ENCODE peak calls at places on chromosomes 7 and 10, in ten cellular contexts. One of them, this sample, is unnamed.

GRCh38 chr7:158366346-158366745 is 221.3 kb downstream of the PTPRN2 start:
- DNase-seq in adrenal gland: no peak
- DNase-seq in testis: no peak
- DNase-seq in uterus: no peak
- DNase-seq in hepatocyte: no peak
- DNase-seq in mammary epithelial cell: no peak
- DNase-seq in transverse colon: no peak
- DNase-seq in DND-41: no peak
- DNase-seq in spleen: peak; percentile 33
- DNase-seq in heart left ventricle: no peak
- DNase-seq in this sample: no peak

GRCh38 chr10:36452851-36453250 is 672.5 kb upstream of the ANKRD30A start:
- DNase-seq in adrenal gland: no peak
- DNase-seq in testis: no peak
- DNase-seq in uterus: no peak
- DNase-seq in hepatocyte: no peak
- DNase-seq in mammary epithelial cell: peak; percentile 48
- DNase-seq in transverse colon: no peak
- DNase-seq in DND-41: no peak
- DNase-seq in spleen: no peak
- DNase-seq in heart left ventricle: no peak
- DNase-seq in this sample: no peak

GRCh38 chr7:151813997-151814396 is 62.9 kb downstream of the PRKAG2 start:
- DNase-seq in adrenal gland: no peak
- DNase-seq in testis: no peak
- DNase-seq in uterus: no peak
- DNase-seq in hepatocyte: no peak
- DNase-seq in mammary epithelial cell: no peak
- DNase-seq in transverse colon: no peak
- DNase-seq in DND-41: no peak
- DNase-seq in spleen: no peak
- DNase-seq in heart left ventricle: no peak
- DNase-seq in this sample: no peak

GRCh38 chr7:220151-220841 is 27.9 kb downstream of the FAM20C start:
- DNase-seq in adrenal gland: no peak
- DNase-seq in testis: no peak
- DNase-seq in uterus: no peak
- DNase-seq in hepatocyte: no peak
- DNase-seq in mammary epithelial cell: no peak
- DNase-seq in transverse colon: no peak
- DNase-seq in DND-41: no peak
- DNase-seq in spleen: no peak
- DNase-seq in heart left ventricle: no peak
- DNase-seq in this sample: no peak

GRCh38 chr7:124208173-124208572 is 175.3 kb upstream of the TMEM229A start:
- DNase-seq in adrenal gland: no peak
- DNase-seq in testis: no peak
- DNase-seq in uterus: no peak
- DNase-seq in hepatocyte: no peak
- DNase-seq in mammary epithelial cell: no peak
- DNase-seq in transverse colon: no peak
- DNase-seq in DND-41: no peak
- DNase-seq in spleen: no peak
- DNase-seq in heart left ventricle: no peak
- DNase-seq in this sample: no peak

GRCh38 chr7:94182066-94182465 is 177.9 kb upstream of the BET1 start:
- DNase-seq in adrenal gland: no peak
- DNase-seq in testis: no peak
- DNase-seq in uterus: no peak
- DNase-seq in hepatocyte: peak; percentile 20
- DNase-seq in mammary epithelial cell: peak; percentile 70
- DNase-seq in transverse colon: no peak
- DNase-seq in DND-41: no peak
- DNase-seq in spleen: no peak
- DNase-seq in heart left ventricle: no peak
- DNase-seq in this sample: no peak

GRCh38 chr10:50554381-50554994 is 69.3 kb downstream of the SGMS1 start:
- DNase-seq in adrenal gland: no peak
- DNase-seq in testis: peak; percentile 30
- DNase-seq in uterus: no peak
- DNase-seq in hepatocyte: no peak
- DNase-seq in mammary epithelial cell: no peak
- DNase-seq in transverse colon: no peak
- DNase-seq in DND-41: no peak
- DNase-seq in spleen: no peak
- DNase-seq in heart left ventricle: no peak
- DNase-seq in this sample: no peak

GRCh38 chr7:151883872-151884271 is 7.0 kb upstream of the PRKAG2 start:
- DNase-seq in adrenal gland: no peak
- DNase-seq in testis: no peak
- DNase-seq in uterus: no peak
- DNase-seq in hepatocyte: no peak
- DNase-seq in mammary epithelial cell: no peak
- DNase-seq in transverse colon: no peak
- DNase-seq in DND-41: no peak
- DNase-seq in spleen: peak; percentile 51
- DNase-seq in heart left ventricle: no peak
- DNase-seq in this sample: no peak

GRCh38 chr7:1231214-1232102 is 1.2 kb upstream of the UNCX start:
- DNase-seq in adrenal gland: no peak
- DNase-seq in testis: no peak
- DNase-seq in uterus: no peak
- DNase-seq in hepatocyte: no peak
- DNase-seq in mammary epithelial cell: no peak
- DNase-seq in transverse colon: no peak
- DNase-seq in DND-41: no peak
- DNase-seq in spleen: peak; percentile 51
- DNase-seq in heart left ventricle: peak; percentile 44
- DNase-seq in this sample: no peak

DNA sequence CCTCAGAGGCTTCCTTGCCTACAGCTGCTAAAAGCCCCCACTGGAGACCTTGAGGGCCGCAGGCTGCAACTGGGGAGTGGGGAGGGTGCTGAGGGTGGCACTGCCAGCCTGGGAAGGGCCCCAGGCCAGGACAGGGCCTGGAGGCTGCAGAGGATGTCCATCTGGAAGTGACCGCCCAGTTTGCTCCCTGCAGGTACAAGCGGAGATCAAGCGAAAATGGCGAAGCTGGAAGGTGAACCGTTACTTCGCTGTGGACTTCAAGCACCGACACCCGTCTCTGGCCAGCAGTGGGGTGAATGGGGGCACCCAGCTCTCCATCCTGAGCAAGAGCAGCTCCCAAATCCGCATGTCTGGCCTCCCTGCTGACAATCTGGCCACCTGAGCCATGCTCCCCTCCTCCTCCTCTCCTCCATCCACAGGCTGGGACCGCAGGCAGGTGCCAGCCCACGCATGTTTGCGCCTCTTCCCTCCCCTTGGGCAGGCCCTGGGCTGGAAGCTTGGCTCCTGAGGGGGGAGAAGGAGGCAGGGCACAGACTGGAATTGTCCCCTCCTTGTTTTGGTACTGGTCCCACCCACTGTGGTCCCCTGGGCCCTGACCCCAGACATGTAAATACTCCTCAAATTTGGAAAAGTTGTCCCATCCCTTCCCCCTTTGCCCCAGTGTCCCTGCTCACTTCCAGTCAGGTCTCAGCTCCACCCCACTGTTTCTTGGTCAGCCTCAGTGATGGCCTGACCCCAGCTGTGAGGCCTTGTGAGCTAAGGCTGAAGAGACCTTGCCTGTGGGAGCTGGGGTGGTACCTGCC is 54.4 kb downstream of the ADCYAP1R1 start:
- DNase-seq in adrenal gland: no peak
- DNase-seq in testis: peak; percentile 3
- DNase-seq in uterus: no peak
- DNase-seq in hepatocyte: no peak
- DNase-seq in mammary epithelial cell: no peak
- DNase-seq in transverse colon: no peak
- DNase-seq in DND-41: no peak
- DNase-seq in spleen: no peak
- DNase-seq in heart left ventricle: no peak
- DNase-seq in this sample: no peak
- H3K27ac ChIP-seq in adrenal gland: no peak overlapping the region
- H3K27ac ChIP-seq in testis: no peak overlapping the region
- H3K27ac ChIP-seq in uterus: no peak overlapping the region
- H3K27ac ChIP-seq in hepatocyte: no peak overlapping the region
- H3K27ac ChIP-seq in mammary epithelial cell: no peak overlapping the region
- H3K27ac ChIP-seq in transverse colon: no peak overlapping the region
- H3K27ac ChIP-seq in DND-41: no peak overlapping the region
- H3K27ac ChIP-seq in spleen: no peak overlapping the region
- H3K27ac ChIP-seq in heart left ventricle: no peak overlapping the region
- H3K27ac ChIP-seq in this sample: no peak overlapping the region

GRCh38 chr7:75729851-75730274 is 8.9 kb downstream of the HIP1 start:
- DNase-seq in adrenal gland: no peak
- DNase-seq in testis: no peak
- DNase-seq in uterus: no peak
- DNase-seq in hepatocyte: no peak
- DNase-seq in mammary epithelial cell: no peak
- DNase-seq in transverse colon: no peak
- DNase-seq in DND-41: no peak
- DNase-seq in spleen: no peak
- DNase-seq in heart left ventricle: no peak
- DNase-seq in this sample: no peak

GRCh38 chr7:75735059-75735458 is 3.7 kb downstream of the HIP1 start:
- DNase-seq in adrenal gland: no peak
- DNase-seq in testis: no peak
- DNase-seq in uterus: no peak
- DNase-seq in hepatocyte: no peak
- DNase-seq in mammary epithelial cell: no peak
- DNase-seq in transverse colon: no peak
- DNase-seq in DND-41: no peak
- DNase-seq in spleen: no peak
- DNase-seq in heart left ventricle: no peak
- DNase-seq in this sample: no peak

GRCh38 chr7:75734586-75735047 is 4.1 kb downstream of the HIP1 start:
- DNase-seq in adrenal gland: no peak
- DNase-seq in testis: no peak
- DNase-seq in uterus: no peak
- DNase-seq in hepatocyte: peak; percentile 61
- DNase-seq in mammary epithelial cell: no peak
- DNase-seq in transverse colon: no peak
- DNase-seq in DND-41: no peak
- DNase-seq in spleen: no peak
- DNase-seq in heart left ventricle: no peak
- DNase-seq in this sample: no peak

GRCh38 chr7:75732764-75733630 is 5.7 kb downstream of the HIP1 start:
- DNase-seq in adrenal gland: peak; percentile 50
- DNase-seq in testis: no peak
- DNase-seq in uterus: peak; percentile 27
- DNase-seq in hepatocyte: peak; percentile 32
- DNase-seq in mammary epithelial cell: peak; percentile 84
- DNase-seq in transverse colon: no peak
- DNase-seq in DND-41: no peak
- DNase-seq in spleen: no peak
- DNase-seq in heart left ventricle: no peak
- DNase-seq in this sample: no peak

DNA sequence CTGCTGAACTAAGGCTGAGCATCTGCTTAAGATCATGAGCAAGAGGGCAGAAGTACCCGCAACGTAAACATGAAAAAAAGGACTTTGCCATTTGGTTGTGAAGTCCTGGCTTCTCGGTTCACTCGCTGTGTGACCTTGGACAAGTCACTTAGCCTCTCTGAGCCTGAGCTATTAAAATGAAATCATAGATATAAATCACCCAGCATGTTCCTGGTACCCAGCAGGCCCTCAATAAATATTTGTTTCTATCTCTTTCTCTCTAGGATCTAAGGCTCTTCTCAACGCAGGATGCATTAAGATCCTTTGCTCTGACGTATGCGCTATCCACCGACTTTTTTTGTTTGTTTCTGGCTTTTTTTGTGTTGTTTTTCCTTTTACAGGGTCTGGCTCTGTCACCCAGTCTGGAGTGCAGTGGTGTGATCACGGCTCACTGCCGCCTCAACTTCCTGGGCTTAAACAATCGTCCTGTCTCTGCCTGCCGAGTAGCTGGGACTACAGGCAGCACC is 6.7 kb downstream of the HIP1 start:
- DNase-seq in adrenal gland: no peak
- DNase-seq in testis: no peak
- DNase-seq in uterus: no peak
- DNase-seq in hepatocyte: no peak
- DNase-seq in mammary epithelial cell: no peak
- DNase-seq in transverse colon: no peak
- DNase-seq in DND-41: no peak
- DNase-seq in spleen: no peak
- DNase-seq in heart left ventricle: no peak
- DNase-seq in this sample: no peak
- H3K4me1 ChIP-seq in adrenal gland: peaks cover 3% of the 10 kb centered on the region
- H3K4me1 ChIP-seq in testis: peaks cover 1% of the 10 kb centered on the region
- H3K4me1 ChIP-seq in uterus: no peaks in the 10 kb centered on the region
- H3K4me1 ChIP-seq in hepatocyte: peaks cover 16% of the 10 kb centered on the region
- H3K4me1 ChIP-seq in mammary epithelial cell: peaks cover 33% of the 10 kb centered on the region
- H3K4me1 ChIP-seq in transverse colon: peaks cover 11% of the 10 kb centered on the region
- H3K4me1 ChIP-seq in DND-41: peaks cover 6% of the 10 kb centered on the region
- H3K4me1 ChIP-seq in spleen: peaks cover 22% of the 10 kb centered on the region
- H3K4me1 ChIP-seq in heart left ventricle: peaks cover 4% of the 10 kb centered on the region
- H3K4me1 ChIP-seq in this sample: no peaks in the 10 kb centered on the region

DNA sequence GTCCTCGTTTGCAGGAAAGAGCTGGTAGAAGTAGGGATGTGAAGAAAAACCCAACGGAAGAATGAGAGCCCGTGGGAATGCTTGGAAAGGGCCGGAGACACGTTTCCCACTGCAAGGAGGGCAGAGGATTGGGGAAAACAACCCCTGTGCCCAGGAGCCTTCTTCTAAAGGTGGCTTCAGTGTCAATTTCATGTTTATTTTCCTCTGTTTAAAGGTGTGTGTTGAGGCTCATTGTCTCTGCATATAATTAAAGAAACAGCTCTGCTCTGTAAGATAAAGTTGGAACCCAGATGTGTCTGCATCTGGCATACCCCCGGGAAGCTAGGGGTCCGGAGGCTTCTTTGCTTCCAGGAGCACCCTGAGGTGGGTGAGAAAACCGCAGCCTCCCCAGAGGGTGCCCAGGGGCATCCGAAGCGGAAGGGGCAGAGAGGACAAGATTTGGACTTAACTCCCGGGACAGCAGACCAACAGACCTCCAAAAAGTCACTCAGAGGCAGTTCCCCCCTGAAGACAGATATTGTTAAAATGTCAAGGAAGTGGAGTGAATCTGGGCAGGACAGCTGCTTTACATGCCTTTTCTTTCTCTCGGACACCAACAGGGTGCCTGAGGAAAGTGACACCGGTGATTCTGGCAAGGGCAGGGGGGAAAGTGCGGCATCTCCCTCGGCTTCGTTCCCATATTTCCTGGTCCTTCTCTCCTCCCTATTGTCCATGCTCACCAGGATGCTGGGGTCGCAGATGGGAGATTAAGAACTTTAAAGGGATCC is 8.6 kb upstream of the GATA3 start:
- DNase-seq in adrenal gland: no peak
- DNase-seq in testis: no peak
- DNase-seq in uterus: no peak
- DNase-seq in hepatocyte: no peak
- DNase-seq in mammary epithelial cell: no peak
- DNase-seq in transverse colon: no peak
- DNase-seq in DND-41: no peak
- DNase-seq in spleen: no peak
- DNase-seq in heart left ventricle: no peak
- DNase-seq in this sample: no peak
- H3K4me3 ChIP-seq in adrenal gland: no peak overlapping the region
- H3K4me3 ChIP-seq in testis: no peak overlapping the region
- H3K4me3 ChIP-seq in uterus: no peak overlapping the region
- H3K4me3 ChIP-seq in hepatocyte: peak overlapping the region; percentile 6
- H3K4me3 ChIP-seq in mammary epithelial cell: peak overlapping the region; percentile 54
- H3K4me3 ChIP-seq in transverse colon: no peak overlapping the region
- H3K4me3 ChIP-seq in DND-41: peak overlapping the region; percentile 10
- H3K4me3 ChIP-seq in spleen: no peak overlapping the region
- H3K4me3 ChIP-seq in heart left ventricle: no peak overlapping the region
- H3K4me3 ChIP-seq in this sample: no peak overlapping the region

GRCh38 chr7:2981103-2981480 is 62.6 kb downstream of the CARD11 start:
- DNase-seq in adrenal gland: no peak
- DNase-seq in testis: no peak
- DNase-seq in uterus: no peak
- DNase-seq in hepatocyte: no peak
- DNase-seq in mammary epithelial cell: no peak
- DNase-seq in transverse colon: no peak
- DNase-seq in DND-41: no peak
- DNase-seq in spleen: no peak
- DNase-seq in heart left ventricle: no peak
- DNase-seq in this sample: no peak
- H3K27ac ChIP-seq in adrenal gland: no peak overlapping the region
- H3K27ac ChIP-seq in testis: no peak overlapping the region
- H3K27ac ChIP-seq in uterus: no peak overlapping the region
- H3K27ac ChIP-seq in hepatocyte: no peak overlapping the region
- H3K27ac ChIP-seq in mammary epithelial cell: no peak overlapping the region
- H3K27ac ChIP-seq in transverse colon: no peak overlapping the region
- H3K27ac ChIP-seq in DND-41: no peak overlapping the region
- H3K27ac ChIP-seq in spleen: peak overlapping the region; percentile 81
- H3K27ac ChIP-seq in heart left ventricle: no peak overlapping the region
- H3K27ac ChIP-seq in this sample: no peak overlapping the region